ENCODE peak calls at places on chromosomes 3 and 15, in four cellular contexts. L, R, M and E are unnamed samples.
A peak's percentile ranks its signal among the peaks of the same experiment; 100 is the strongest.

GRCh38 chr3:123749716-123750115 is 134.4 kb downstream of the MYLK start:
- DNase-seq in L (peak; percentile 90), R (no peak), M (no peak), E (no peak)

GRCh38 chr3:45915518-45916231 is 27.6 kb upstream of the CXCR6 start:
- DNase-seq in L (peak; percentile 34), R (peak; percentile 71), M (no peak), E (no peak)

GRCh38 chr15:67059127-67059553 is 6.3 kb upstream of the SMAD3 start:
- DNase-seq in L (no peak), R (no peak), M (no peak), E (no peak)

GRCh38 chr3:17749705-17750293 is 7.4 kb upstream of the TBC1D5 start:
- DNase-seq in L (no peak), R (no peak), M (no peak), E (no peak)

GRCh38 chr3:58391156-58391865 is 42.3 kb downstream of the PDHB start:
- DNase-seq in L (no peak), R (no peak), M (no peak), E (no peak)

GRCh38 chr3:56980798-56981390 is 79.6 kb upstream of the SPATA12 start:
- DNase-seq in L (peak; percentile 98), R (peak; percentile 79), M (no peak), E (no peak)

GRCh38 chr3:150020527-150020926 is 49.8 kb upstream of the PFN2 start:
- DNase-seq in L (peak; percentile 65), R (peak; percentile 15), M (no peak), E (no peak)

GRCh38 chr3:142618917-142619401 is 22.8 kb downstream of the PLS1 start:
- DNase-seq in L (no peak), R (peak; percentile 56), M (peak; percentile 75), E (no peak)

GRCh38 chr15:69747193-69747592 is 294.6 kb downstream of the RPLP1 start:
- DNase-seq in L (no peak), R (no peak), M (no peak), E (no peak)

GRCh38 chr3:113628316-113628715 is 68.1 kb downstream of the USF3 start:
- DNase-seq in L (no peak), R (no peak), M (no peak), E (no peak)

GRCh38 chr3:39192490-39193092 is at the start of gene XIRP1:
- DNase-seq in L (no peak), R (no peak), M (no peak), E (no peak)

GRCh38 chr15:94387854-94388441 is 156.6 kb downstream of the MCTP2 start:
- DNase-seq in L (no peak), R (no peak), M (no peak), E (no peak)

GRCh38 chr3:120764206-120764605 is 21.7 kb downstream of the GTF2E1 start:
- DNase-seq in L (no peak), R (no peak), M (peak; percentile 12), E (no peak)

GRCh38 chr3:9732753-9733115 is 1.2 kb downstream of the BRPF1 start:
- DNase-seq in L (no peak), R (peak; percentile 21), M (no peak), E (no peak)

GRCh38 chr3:128237348-128238099 is 84.2 kb downstream of the EEFSEC start:
- DNase-seq in L (no peak), R (no peak), M (peak; percentile 37), E (no peak)

GRCh38 chr3:96986241-96986640 is 171.8 kb downstream of the EPHA6 start:
- DNase-seq in L (no peak), R (no peak), M (peak; percentile 22), E (peak; percentile 86)

GRCh38 chr3:193805448-193805847 is 212.4 kb downstream of the OPA1 start:
- DNase-seq in L (peak; percentile 53), R (peak; percentile 95), M (peak; percentile 31), E (peak; percentile 79)

GRCh38 chr3:181050738-181051137 is 61.2 kb upstream of the DNAJC19 start:
- DNase-seq in L (no peak), R (no peak), M (no peak), E (no peak)